ENCODE peak calls at places on chromosome 15, in seven cellular contexts. M, B, I, E, J, W and H are unnamed samples.
A peak's percentile ranks its signal among the peaks of the same experiment; 100 is the strongest.

GRCh38 chr15:58440181-58440910 is 8.6 kb downstream of the LIPC start:
- DNase-seq in M (peak; percentile 77), B (no peak), I (no peak), E (no peak), J (no peak), W (peak; percentile 88), H (no peak)

GRCh38 chr15:42060477-42060763 is 33.9 kb downstream of the PLA2G4D start:
- DNase-seq in M (no peak), B (no peak), I (no peak), E (no peak), J (no peak), W (no peak), H (no peak)

GRCh38 chr15:90471126-90471525 is 58.6 kb upstream of the CRTC3 start:
- DNase-seq in M (no peak), B (no peak), I (no peak), E (no peak), J (no peak), W (no peak), H (no peak)

GRCh38 chr15:74121858-74122257 is 8.5 kb upstream of the ISLR2 start:
- DNase-seq in M (no peak), B (no peak), I (no peak), E (no peak), J (no peak), W (no peak), H (no peak)

GRCh38 chr15:64681424-64682024 is 93.9 kb downstream of the RBPMS2 start:
- DNase-seq in M (peak; percentile 53), B (no peak), I (no peak), E (no peak), J (no peak), W (peak; percentile 72), H (peak; percentile 41)

GRCh38 chr15:78104566-78105500 is 12.5 kb downstream of the SH2D7 start:
- DNase-seq in M (no peak), B (no peak), I (no peak), E (no peak), J (no peak), W (no peak), H (no peak)

GRCh38 chr15:68052431-68052830 is 1.7 kb upstream of the PIAS1 start:
- DNase-seq in M (no peak), B (no peak), I (no peak), E (no peak), J (no peak), W (no peak), H (no peak)

GRCh38 chr15:92006186-92007028 is 152.9 kb downstream of the SLCO3A1 start:
- DNase-seq in M (no peak), B (no peak), I (no peak), E (no peak), J (no peak), W (no peak), H (no peak)

GRCh38 chr15:31111091-31111647 is 9.6 kb upstream of the TRPM1 start:
- DNase-seq in M (no peak), B (no peak), I (no peak), E (no peak), J (no peak), W (no peak), H (no peak)

GRCh38 chr15:70200003-70200410 is 102.3 kb upstream of the TLE3 start:
- DNase-seq in M (no peak), B (no peak), I (no peak), E (no peak), J (no peak), W (no peak), H (no peak)

GRCh38 chr15:43133429-43134156 is at the start of gene TMEM62:
- DNase-seq in M (peak; percentile 69), B (peak; percentile 95), I (peak; percentile 62), E (peak; percentile 32), J (peak; percentile 31), W (peak; percentile 83), H (no peak)

GRCh38 chr15:37995461-37996347 is 61.3 kb downstream of the TMCO5A start:
- DNase-seq in M (peak; percentile 73), B (no peak), I (no peak), E (no peak), J (no peak), W (peak; percentile 77), H (no peak)

GRCh38 chr15:70853855-70854668 is at the start of gene LARP6:
- DNase-seq in M (peak; percentile 65), B (peak; percentile 46), I (peak; percentile 56), E (peak; percentile 49), J (no peak), W (peak; percentile 61), H (no peak)

GRCh38 chr15:42749266-42749665 is 12.3 kb upstream of the CDAN1 start:
- DNase-seq in M (no peak), B (no peak), I (no peak), E (no peak), J (no peak), W (peak; percentile 67), H (no peak)